ENCODE peak calls at places on chromosomes 3 and 15, in eight cellular contexts. One of them, this sample, is unnamed.

GRCh38 chr15:45378149-45378912 is at the start of gene GATM:
- DNase-seq in GM04504: peak; percentile 59
- DNase-seq in Panc1: no peak
- DNase-seq in stimulated activated CD8-positive, alpha-beta memory T cell treated with anti-CD3 and anti-CD28 coated beads, Interleukin-15, amount 100 ng/mL, for 24 hours: peak; percentile 10
- DNase-seq in LHCN-M2: peak; percentile 77
- DNase-seq in AG10803: peak; percentile 79
- DNase-seq in upper lobe of right lung: peak; percentile 83
- DNase-seq in posterior cingulate gyrus: peak; percentile 77
- DNase-seq in this sample: no peak

GRCh38 chr3:58624550-58624949 is 42.0 kb downstream of the FAM3D start:
- DNase-seq in GM04504: no peak
- DNase-seq in Panc1: no peak
- DNase-seq in stimulated activated CD8-positive, alpha-beta memory T cell treated with anti-CD3 and anti-CD28 coated beads, Interleukin-15, amount 100 ng/mL, for 24 hours: no peak
- DNase-seq in LHCN-M2: no peak
- DNase-seq in AG10803: no peak
- DNase-seq in upper lobe of right lung: no peak
- DNase-seq in posterior cingulate gyrus: no peak
- DNase-seq in this sample: no peak

GRCh38 chr3:73299184-73299691 is 237.8 kb downstream of the EBLN2 start:
- DNase-seq in GM04504: no peak
- DNase-seq in Panc1: no peak
- DNase-seq in stimulated activated CD8-positive, alpha-beta memory T cell treated with anti-CD3 and anti-CD28 coated beads, Interleukin-15, amount 100 ng/mL, for 24 hours: no peak
- DNase-seq in LHCN-M2: no peak
- DNase-seq in AG10803: no peak
- DNase-seq in upper lobe of right lung: no peak
- DNase-seq in posterior cingulate gyrus: no peak
- DNase-seq in this sample: no peak

GRCh38 chr15:30978328-30978727 is 13.1 kb downstream of the MTMR10 start:
- DNase-seq in GM04504: no peak
- DNase-seq in Panc1: no peak
- DNase-seq in stimulated activated CD8-positive, alpha-beta memory T cell treated with anti-CD3 and anti-CD28 coated beads, Interleukin-15, amount 100 ng/mL, for 24 hours: no peak
- DNase-seq in LHCN-M2: no peak
- DNase-seq in AG10803: no peak
- DNase-seq in upper lobe of right lung: no peak
- DNase-seq in posterior cingulate gyrus: no peak
- DNase-seq in this sample: no peak

GRCh38 chr3:176167272-176167671 is 1030.0 kb downstream of the TBL1XR1 start:
- DNase-seq in GM04504: no peak
- DNase-seq in Panc1: no peak
- DNase-seq in stimulated activated CD8-positive, alpha-beta memory T cell treated with anti-CD3 and anti-CD28 coated beads, Interleukin-15, amount 100 ng/mL, for 24 hours: no peak
- DNase-seq in LHCN-M2: no peak
- DNase-seq in AG10803: no peak
- DNase-seq in upper lobe of right lung: no peak
- DNase-seq in posterior cingulate gyrus: no peak
- DNase-seq in this sample: no peak

GRCh38 chr3:181493423-181493822 is 218.3 kb upstream of the SOX2 start:
- DNase-seq in GM04504: no peak
- DNase-seq in Panc1: no peak
- DNase-seq in stimulated activated CD8-positive, alpha-beta memory T cell treated with anti-CD3 and anti-CD28 coated beads, Interleukin-15, amount 100 ng/mL, for 24 hours: no peak
- DNase-seq in LHCN-M2: no peak
- DNase-seq in AG10803: no peak
- DNase-seq in upper lobe of right lung: no peak
- DNase-seq in posterior cingulate gyrus: no peak
- DNase-seq in this sample: no peak

GRCh38 chr15:25784141-25784540 is 79.0 kb downstream of the ATP10A start:
- DNase-seq in GM04504: no peak
- DNase-seq in Panc1: no peak
- DNase-seq in stimulated activated CD8-positive, alpha-beta memory T cell treated with anti-CD3 and anti-CD28 coated beads, Interleukin-15, amount 100 ng/mL, for 24 hours: no peak
- DNase-seq in LHCN-M2: no peak
- DNase-seq in AG10803: peak; percentile 56
- DNase-seq in upper lobe of right lung: no peak
- DNase-seq in posterior cingulate gyrus: no peak
- DNase-seq in this sample: no peak

GRCh38 chr3:14523792-14524191 is 16.4 kb downstream of the GRIP2 start:
- DNase-seq in GM04504: no peak
- DNase-seq in Panc1: no peak
- DNase-seq in stimulated activated CD8-positive, alpha-beta memory T cell treated with anti-CD3 and anti-CD28 coated beads, Interleukin-15, amount 100 ng/mL, for 24 hours: no peak
- DNase-seq in LHCN-M2: no peak
- DNase-seq in AG10803: peak; percentile 20
- DNase-seq in upper lobe of right lung: peak; percentile 27
- DNase-seq in posterior cingulate gyrus: no peak
- DNase-seq in this sample: no peak

GRCh38 chr15:48385431-48385830 is 54.2 kb downstream of the DUT start:
- DNase-seq in GM04504: peak; percentile 98
- DNase-seq in Panc1: no peak
- DNase-seq in stimulated activated CD8-positive, alpha-beta memory T cell treated with anti-CD3 and anti-CD28 coated beads, Interleukin-15, amount 100 ng/mL, for 24 hours: no peak
- DNase-seq in LHCN-M2: peak; percentile 62
- DNase-seq in AG10803: peak; percentile 100
- DNase-seq in upper lobe of right lung: no peak
- DNase-seq in posterior cingulate gyrus: no peak
- DNase-seq in this sample: no peak

GRCh38 chr15:95948371-95948770 is 382.1 kb upstream of the NR2F2 start:
- DNase-seq in GM04504: no peak
- DNase-seq in Panc1: no peak
- DNase-seq in stimulated activated CD8-positive, alpha-beta memory T cell treated with anti-CD3 and anti-CD28 coated beads, Interleukin-15, amount 100 ng/mL, for 24 hours: no peak
- DNase-seq in LHCN-M2: peak; percentile 29
- DNase-seq in AG10803: no peak
- DNase-seq in upper lobe of right lung: no peak
- DNase-seq in posterior cingulate gyrus: no peak
- DNase-seq in this sample: no peak

This sample was measured in central memory CD8-positive, alpha-beta T cell.